ENCODE peak calls at places on chromosomes 4 and X, in six cellular contexts. I is SK-N-SH, G is AG09309, Y is mesendoderm, F is RWPE1, A is OCI-M1. O is an unnamed sample.

GRCh38 chr4:40214038-40214437 is 17.2 kb downstream of the RHOH start:
- DNase-seq in I (no peak), G (no peak), Y (no peak), F (no peak), A (no peak), O (no peak)

GRCh38 chr4:48102303-48102702 is 31.7 kb downstream of the TXK start:
- DNase-seq in I (no peak), G (no peak), Y (no peak), F (no peak), A (no peak), O (no peak)

GRCh38 chrX:40358994-40359393 is 221.8 kb upstream of the ATP6AP2 start:
- DNase-seq in I (no peak), G (no peak), Y (no peak), F (no peak), A (no peak), O (no peak)

GRCh38 chr4:121484633-121485032 is 103.8 kb upstream of the QRFPR start:
- DNase-seq in I (peak), G (peak), Y (peak), F (peak), A (peak), O (peak)

GRCh38 chr4:182204042-182204441 is 39.2 kb upstream of the TENM3 start:
- DNase-seq in I (no peak), G (no peak), Y (no peak), F (no peak), A (no peak), O (no peak)

GRCh38 chr4:186021461-186022167 is 47.3 kb upstream of the TLR3 start:
- DNase-seq in I (peak), G (no peak), Y (peak), F (peak), A (peak), O (peak)

GRCh38 chrX:57977992-57978391 is 67.7 kb upstream of the ZXDA start:
- DNase-seq in I (no peak), G (no peak), Y (no peak), F (no peak), A (peak), O (peak)

GRCh38 chr4:22162454-22162853 is 213.9 kb upstream of the KCNIP4 start:
- DNase-seq in I (no peak), G (no peak), Y (no peak), F (no peak), A (no peak), O (no peak)

GRCh38 chrX:13334491-13334890 is 14.6 kb upstream of the ATXN3L start:
- DNase-seq in I (no peak), G (no peak), Y (peak), F (no peak), A (no peak), O (no peak)

GRCh38 chr4:82360298-82361177 is 13.3 kb downstream of the HNRNPD start:
- DNase-seq in I (peak), G (no peak), Y (peak), F (no peak), A (peak), O (peak)

GRCh38 chr4:147753047-147753446 is 21.2 kb downstream of the ARHGAP10 start:
- DNase-seq in I (no peak), G (no peak), Y (no peak), F (no peak), A (no peak), O (no peak)

GRCh38 chr4:110287130-110287529 is 88.7 kb upstream of the ELOVL6 start:
- DNase-seq in I (no peak), G (peak), Y (no peak), F (peak), A (peak), O (no peak)

GRCh38 chr4:26010266-26010665 is 96.2 kb downstream of the SMIM20 start:
- DNase-seq in I (no peak), G (no peak), Y (no peak), F (no peak), A (no peak), O (no peak)

GRCh38 chr4:1060646-1061371 is 49.4 kb downstream of the FGFRL1 start:
- DNase-seq in I (no peak), G (no peak), Y (no peak), F (no peak), A (no peak), O (no peak)

GRCh38 chr4:10117424-10118354 is 1.1 kb upstream of the WDR1 start:
- DNase-seq in I (no peak), G (no peak), Y (no peak), F (no peak), A (peak), O (peak)

GRCh38 chrX:132369650-132370049 is 119.2 kb downstream of the MBNL3 start:
- DNase-seq in I (no peak), G (no peak), Y (no peak), F (no peak), A (no peak), O (no peak)

GRCh38 chr4:183832776-183833450 is 72.2 kb upstream of the STOX2 start:
- DNase-seq in I (no peak), G (no peak), Y (no peak), F (no peak), A (no peak), O (no peak)

GRCh38 chr4:177728361-177729152 is 286.3 kb upstream of the AGA start:
- DNase-seq in I (no peak), G (no peak), Y (peak), F (peak), A (no peak), O (no peak)

GRCh38 chr4:64158648-64159326 is 250.5 kb downstream of the TECRL start:
- DNase-seq in I (peak), G (peak), Y (peak), F (peak), A (peak), O (peak)

GRCh38 chrX:48487362-48487785 is 11.4 kb downstream of the FTSJ1 start:
- DNase-seq in I (no peak), G (peak), Y (no peak), F (peak), A (no peak), O (no peak)

GRCh38 chrX:45505214-45505613 is 304.5 kb upstream of the DIPK2B start:
- DNase-seq in I (no peak), G (no peak), Y (no peak), F (no peak), A (no peak), O (no peak)

GRCh38 chrX:40644175-40644574 is 3.2 kb downstream of the CXorf38 start:
- DNase-seq in I (no peak), G (no peak), Y (no peak), F (no peak), A (peak), O (peak)

GRCh38 chrX:30282527-30282926 is 26.7 kb downstream of the NR0B1 start:
- DNase-seq in I (no peak), G (no peak), Y (no peak), F (no peak), A (no peak), O (no peak)

GRCh38 chr4:26342328-26343040 is 21.7 kb downstream of the RBPJ start:
- DNase-seq in I (no peak), G (peak), Y (no peak), F (peak), A (peak), O (no peak)

GRCh38 chr4:139153411-139154133 is 23.4 kb downstream of the ELF2 start:
- DNase-seq in I (no peak), G (no peak), Y (peak), F (no peak), A (peak), O (no peak)

GRCh38 chr4:21139327-21139726 is 439.1 kb downstream of the PACRGL start:
- DNase-seq in I (no peak), G (no peak), Y (no peak), F (no peak), A (no peak), O (no peak)

GRCh38 chrX:84441143-84441542 is 61.1 kb downstream of the HDX start:
- DNase-seq in I (no peak), G (no peak), Y (no peak), F (no peak), A (no peak), O (no peak)

GRCh38 chr4:113069212-113069892 is 19.9 kb downstream of the ANK2 start:
- DNase-seq in I (no peak), G (no peak), Y (no peak), F (no peak), A (peak), O (no peak)

GRCh38 chr4:184891765-184892164 is 66.0 kb upstream of the ACSL1 start:
- DNase-seq in I (no peak), G (no peak), Y (no peak), F (no peak), A (no peak), O (no peak)

GRCh38 chr4:14345356-14345775 is 656.9 kb upstream of the CPEB2 start:
- DNase-seq in I (no peak), G (peak), Y (no peak), F (peak), A (peak), O (peak)

GRCh38 chrX:133953078-133953477 is 32.3 kb downstream of the GPC3 start:
- DNase-seq in I (no peak), G (no peak), Y (no peak), F (no peak), A (no peak), O (no peak)

GRCh38 chrX:150201841-150202240 is 161.3 kb upstream of the MAMLD1 start:
- DNase-seq in I (no peak), G (no peak), Y (no peak), F (no peak), A (no peak), O (no peak)

GRCh38 chr4:15506464-15506863 is 36.8 kb downstream of the CC2D2A start:
- DNase-seq in I (no peak), G (peak), Y (peak), F (no peak), A (no peak), O (no peak)

GRCh38 chrX:130994671-130995070 is 63.5 kb upstream of the ARHGAP36 start:
- DNase-seq in I (peak), G (no peak), Y (peak), F (no peak), A (peak), O (peak)

GRCh38 chr4:8191136-8191747 is 7.8 kb upstream of the SH3TC1 start:
- DNase-seq in I (no peak), G (no peak), Y (no peak), F (peak), A (peak), O (peak)

GRCh38 chr4:6107886-6108285 is 89.7 kb upstream of the C4orf50 start:
- DNase-seq in I (no peak), G (no peak), Y (no peak), F (no peak), A (no peak), O (no peak)

GRCh38 chrX:46811101-46811500 is 25.7 kb upstream of the RP2 start:
- DNase-seq in I (no peak), G (no peak), Y (no peak), F (no peak), A (no peak), O (no peak)

GRCh38 chr4:101604976-101605375 is 185.6 kb upstream of the BANK1 start:
- DNase-seq in I (peak), G (no peak), Y (no peak), F (no peak), A (no peak), O (no peak)

GRCh38 chrX:17732138-17732783 is 5.0 kb upstream of the SCML1 start:
- DNase-seq in I (no peak), G (no peak), Y (no peak), F (no peak), A (no peak), O (no peak)

O was measured in KBM-7.